ENCODE peak calls at places on chromosomes 3 and 15, in five cellular contexts. One of them, this sample, is unnamed.

GRCh38 chr3:179266701-179267211 is 15.8 kb upstream of the KCNMB3 start:
- DNase-seq in AG04450: no peak
- DNase-seq in neural progenitor cell: no peak
- DNase-seq in stomach: no peak
- DNase-seq in brain microvascular endothelial cell: no peak
- DNase-seq in this sample: no peak

GRCh38 chr15:73804421-73804820 is 51.3 kb upstream of the INSYN1 start:
- DNase-seq in AG04450: no peak
- DNase-seq in neural progenitor cell: peak
- DNase-seq in stomach: no peak
- DNase-seq in brain microvascular endothelial cell: no peak
- DNase-seq in this sample: no peak

GRCh38 chr3:31790516-31791148 is 190.4 kb downstream of the OSBPL10 start:
- DNase-seq in stomach: no peak
- DNase-seq in AG04450: no peak
- DNase-seq in neural progenitor cell: no peak
- DNase-seq in brain microvascular endothelial cell: no peak
- DNase-seq in this sample: no peak

GRCh38 chr15:39282663-39283208 is 298.1 kb upstream of the THBS1 start:
- DNase-seq in stomach: no peak
- DNase-seq in neural progenitor cell: no peak
- DNase-seq in AG04450: no peak
- DNase-seq in brain microvascular endothelial cell: no peak
- DNase-seq in this sample: no peak

GRCh38 chr3:131903988-131904415 is 130.8 kb downstream of the CPNE4 start:
- DNase-seq in stomach: no peak
- DNase-seq in brain microvascular endothelial cell: peak
- DNase-seq in AG04450: peak
- DNase-seq in neural progenitor cell: no peak
- DNase-seq in this sample: no peak

GRCh38 chr3:12451960-12452359 is 32.3 kb upstream of the TSEN2 start:
- DNase-seq in neural progenitor cell: no peak
- DNase-seq in AG04450: no peak
- DNase-seq in stomach: no peak
- DNase-seq in brain microvascular endothelial cell: no peak
- DNase-seq in this sample: no peak

GRCh38 chr3:81072591-81072990 is 688.9 kb downstream of the GBE1 start:
- DNase-seq in neural progenitor cell: no peak
- DNase-seq in AG04450: no peak
- DNase-seq in stomach: no peak
- DNase-seq in brain microvascular endothelial cell: no peak
- DNase-seq in this sample: no peak

GRCh38 chr3:33791477-33792166 is 6.8 kb upstream of the PDCD6IP start:
- DNase-seq in stomach: no peak
- DNase-seq in neural progenitor cell: no peak
- DNase-seq in AG04450: no peak
- DNase-seq in brain microvascular endothelial cell: peak
- DNase-seq in this sample: no peak

GRCh38 chr15:38885001-38885400 is 320.4 kb upstream of the RASGRP1 start:
- DNase-seq in AG04450: no peak
- DNase-seq in stomach: no peak
- DNase-seq in brain microvascular endothelial cell: peak
- DNase-seq in neural progenitor cell: no peak
- DNase-seq in this sample: no peak

GRCh38 chr15:90106522-90107117 is 4.4 kb upstream of the IDH2 start:
- DNase-seq in stomach: no peak
- DNase-seq in AG04450: no peak
- DNase-seq in neural progenitor cell: no peak
- DNase-seq in brain microvascular endothelial cell: peak
- DNase-seq in this sample: no peak

GRCh38 chr15:85800460-85801123 is 5.9 kb upstream of the KLHL25 start:
- DNase-seq in brain microvascular endothelial cell: peak
- DNase-seq in stomach: peak
- DNase-seq in AG04450: no peak
- DNase-seq in neural progenitor cell: no peak
- DNase-seq in this sample: peak

GRCh38 chr3:175163686-175164085 is 304.6 kb downstream of the NAALADL2 start:
- DNase-seq in stomach: no peak
- DNase-seq in brain microvascular endothelial cell: no peak
- DNase-seq in AG04450: no peak
- DNase-seq in neural progenitor cell: no peak
- DNase-seq in this sample: no peak

GRCh38 chr15:100959066-100960050 is 40.2 kb downstream of the LRRK1 start:
- DNase-seq in stomach: no peak
- DNase-seq in neural progenitor cell: no peak
- DNase-seq in brain microvascular endothelial cell: no peak
- DNase-seq in AG04450: no peak
- DNase-seq in this sample: peak

GRCh38 chr15:90903733-90904536 is 833 bp downstream of the MAN2A2 start:
- DNase-seq in neural progenitor cell: peak
- DNase-seq in AG04450: no peak
- DNase-seq in brain microvascular endothelial cell: no peak
- DNase-seq in stomach: peak
- DNase-seq in this sample: no peak

GRCh38 chr3:190019020-190019419 is 101.7 kb downstream of the P3H2 start:
- DNase-seq in stomach: no peak
- DNase-seq in brain microvascular endothelial cell: no peak
- DNase-seq in neural progenitor cell: no peak
- DNase-seq in AG04450: no peak
- DNase-seq in this sample: no peak

GRCh38 chr3:106130384-106131084 is 261.7 kb upstream of the CBLB start:
- DNase-seq in stomach: no peak
- DNase-seq in AG04450: peak
- DNase-seq in neural progenitor cell: no peak
- DNase-seq in brain microvascular endothelial cell: peak
- DNase-seq in this sample: no peak
- H3K4me3 ChIP-seq in stomach: no peak
- H3K4me3 ChIP-seq in AG04450: peak
- H3K4me3 ChIP-seq in neural progenitor cell: no peak
- H3K4me3 ChIP-seq in brain microvascular endothelial cell: no peak
- H3K4me3 ChIP-seq in this sample: no peak

GRCh38 chr15:32838338-32838737 is 120.5 kb downstream of the GREM1 start:
- DNase-seq in neural progenitor cell: no peak
- DNase-seq in AG04450: no peak
- DNase-seq in stomach: no peak
- DNase-seq in brain microvascular endothelial cell: no peak
- DNase-seq in this sample: no peak
- H3K27ac ChIP-seq in neural progenitor cell: no peak
- H3K27ac ChIP-seq in AG04450: peak
- H3K27ac ChIP-seq in stomach: peak
- H3K27ac ChIP-seq in brain microvascular endothelial cell: peak
- H3K27ac ChIP-seq in this sample: no peak

GRCh38 chr3:120678331-120678845 is 3.7 kb downstream of the HGD start:
- DNase-seq in AG04450: peak
- DNase-seq in stomach: peak
- DNase-seq in brain microvascular endothelial cell: peak
- DNase-seq in neural progenitor cell: peak
- DNase-seq in this sample: no peak
- H3K4me3 ChIP-seq in AG04450: no peak
- H3K4me3 ChIP-seq in stomach: peak
- H3K4me3 ChIP-seq in brain microvascular endothelial cell: no peak
- H3K4me3 ChIP-seq in neural progenitor cell: no peak
- H3K4me3 ChIP-seq in this sample: no peak

GRCh38 chr3:146165370-146165769 is 4.4 kb upstream of the PLOD2 start:
- DNase-seq in neural progenitor cell: no peak
- DNase-seq in brain microvascular endothelial cell: peak
- DNase-seq in AG04450: no peak
- DNase-seq in stomach: no peak
- DNase-seq in this sample: no peak

GRCh38 chr3:146165844-146166243 is 4.9 kb upstream of the PLOD2 start:
- DNase-seq in brain microvascular endothelial cell: no peak
- DNase-seq in stomach: no peak
- DNase-seq in AG04450: no peak
- DNase-seq in neural progenitor cell: no peak
- DNase-seq in this sample: no peak

GRCh38 chr3:146164071-146164470 is 3.1 kb upstream of the PLOD2 start:
- DNase-seq in stomach: no peak
- DNase-seq in AG04450: no peak
- DNase-seq in brain microvascular endothelial cell: no peak
- DNase-seq in neural progenitor cell: no peak
- DNase-seq in this sample: no peak

GRCh38 chr3:146164506-146164905 is 3.5 kb upstream of the PLOD2 start:
- DNase-seq in AG04450: no peak
- DNase-seq in neural progenitor cell: no peak
- DNase-seq in stomach: no peak
- DNase-seq in brain microvascular endothelial cell: no peak
- DNase-seq in this sample: no peak

DNA sequence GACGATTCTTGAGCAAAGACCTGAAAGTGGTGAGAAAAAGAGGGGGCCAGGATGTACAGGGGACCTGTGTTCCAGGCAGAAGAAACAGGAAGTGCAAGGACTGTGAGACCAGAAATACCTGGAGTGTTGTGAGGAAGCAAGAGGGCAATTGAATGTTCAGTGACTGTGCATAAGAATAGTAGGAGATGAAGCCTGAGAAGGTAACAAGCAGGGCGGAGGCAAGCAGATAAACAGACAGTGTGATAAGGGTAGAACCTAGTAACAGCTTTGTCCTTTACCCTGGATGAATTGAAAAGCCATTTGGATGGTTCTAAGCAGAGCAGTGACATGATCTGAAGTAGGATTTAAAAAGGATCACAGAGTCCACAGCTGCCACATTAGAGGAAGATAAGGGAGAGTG is 4.0 kb upstream of the PLOD2 start:
- DNase-seq in brain microvascular endothelial cell: no peak
- DNase-seq in stomach: no peak
- DNase-seq in neural progenitor cell: no peak
- DNase-seq in AG04450: no peak
- DNase-seq in this sample: no peak
- H3K27ac ChIP-seq in brain microvascular endothelial cell: peak
- H3K27ac ChIP-seq in stomach: peak
- H3K27ac ChIP-seq in neural progenitor cell: no peak
- H3K27ac ChIP-seq in AG04450: peak
- H3K27ac ChIP-seq in this sample: peak

GRCh38 chr15:88375234-88375926 is 91.8 kb downstream of the MRPL46 start:
- DNase-seq in stomach: no peak
- DNase-seq in AG04450: peak
- DNase-seq in brain microvascular endothelial cell: peak
- DNase-seq in neural progenitor cell: peak
- DNase-seq in this sample: no peak
- H3K4me3 ChIP-seq in stomach: no peak
- H3K4me3 ChIP-seq in AG04450: no peak
- H3K4me3 ChIP-seq in brain microvascular endothelial cell: no peak
- H3K4me3 ChIP-seq in neural progenitor cell: no peak
- H3K4me3 ChIP-seq in this sample: no peak

DNA sequence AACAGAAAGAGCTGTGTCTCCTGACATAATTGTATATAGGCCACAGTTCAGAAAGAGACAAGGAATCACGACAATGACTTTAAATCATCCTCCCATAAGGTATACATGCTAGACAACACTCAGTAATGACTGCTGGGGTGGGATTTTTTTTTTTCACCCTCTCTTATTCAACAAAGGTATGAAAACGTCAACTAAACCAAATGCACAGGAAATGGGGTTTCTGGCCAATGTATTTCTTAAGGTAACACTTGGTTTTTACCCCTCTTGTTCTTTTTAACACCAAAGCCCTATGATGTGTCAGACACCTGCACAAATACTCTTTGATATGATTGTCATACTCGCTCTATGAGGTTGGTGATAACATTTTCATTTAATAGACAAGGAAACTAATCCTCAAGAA is 78.3 kb downstream of the MCF2L2 start:
- DNase-seq in brain microvascular endothelial cell: no peak
- DNase-seq in AG04450: no peak
- DNase-seq in neural progenitor cell: no peak
- DNase-seq in stomach: no peak
- DNase-seq in this sample: no peak
- H3K27ac ChIP-seq in brain microvascular endothelial cell: no peak
- H3K27ac ChIP-seq in AG04450: no peak
- H3K27ac ChIP-seq in neural progenitor cell: no peak
- H3K27ac ChIP-seq in stomach: peak
- H3K27ac ChIP-seq in this sample: no peak

GRCh38 chr3:170357920-170358854 is 672 bp downstream of the SKIL start:
- DNase-seq in stomach: peak
- DNase-seq in AG04450: no peak
- DNase-seq in neural progenitor cell: peak
- DNase-seq in brain microvascular endothelial cell: peak
- DNase-seq in this sample: no peak

GRCh38 chr3:170360916-170361315 is 3.4 kb downstream of the SKIL start:
- DNase-seq in neural progenitor cell: no peak
- DNase-seq in brain microvascular endothelial cell: no peak
- DNase-seq in AG04450: no peak
- DNase-seq in stomach: no peak
- DNase-seq in this sample: no peak

GRCh38 chr3:170361711-170362110 is 4.2 kb downstream of the SKIL start:
- DNase-seq in neural progenitor cell: no peak
- DNase-seq in brain microvascular endothelial cell: no peak
- DNase-seq in AG04450: no peak
- DNase-seq in stomach: no peak
- DNase-seq in this sample: no peak

GRCh38 chr3:170359178-170359704 is 1.7 kb downstream of the SKIL start:
- DNase-seq in brain microvascular endothelial cell: no peak
- DNase-seq in neural progenitor cell: no peak
- DNase-seq in AG04450: no peak
- DNase-seq in stomach: no peak
- DNase-seq in this sample: no peak

GRCh38 chr3:170360476-170360875 is 3.0 kb downstream of the SKIL start:
- DNase-seq in brain microvascular endothelial cell: no peak
- DNase-seq in stomach: no peak
- DNase-seq in neural progenitor cell: no peak
- DNase-seq in AG04450: no peak
- DNase-seq in this sample: no peak
- H3K4me3 ChIP-seq in brain microvascular endothelial cell: peak
- H3K4me3 ChIP-seq in stomach: peak
- H3K4me3 ChIP-seq in neural progenitor cell: no peak
- H3K4me3 ChIP-seq in AG04450: peak
- H3K4me3 ChIP-seq in this sample: no peak

DNA sequence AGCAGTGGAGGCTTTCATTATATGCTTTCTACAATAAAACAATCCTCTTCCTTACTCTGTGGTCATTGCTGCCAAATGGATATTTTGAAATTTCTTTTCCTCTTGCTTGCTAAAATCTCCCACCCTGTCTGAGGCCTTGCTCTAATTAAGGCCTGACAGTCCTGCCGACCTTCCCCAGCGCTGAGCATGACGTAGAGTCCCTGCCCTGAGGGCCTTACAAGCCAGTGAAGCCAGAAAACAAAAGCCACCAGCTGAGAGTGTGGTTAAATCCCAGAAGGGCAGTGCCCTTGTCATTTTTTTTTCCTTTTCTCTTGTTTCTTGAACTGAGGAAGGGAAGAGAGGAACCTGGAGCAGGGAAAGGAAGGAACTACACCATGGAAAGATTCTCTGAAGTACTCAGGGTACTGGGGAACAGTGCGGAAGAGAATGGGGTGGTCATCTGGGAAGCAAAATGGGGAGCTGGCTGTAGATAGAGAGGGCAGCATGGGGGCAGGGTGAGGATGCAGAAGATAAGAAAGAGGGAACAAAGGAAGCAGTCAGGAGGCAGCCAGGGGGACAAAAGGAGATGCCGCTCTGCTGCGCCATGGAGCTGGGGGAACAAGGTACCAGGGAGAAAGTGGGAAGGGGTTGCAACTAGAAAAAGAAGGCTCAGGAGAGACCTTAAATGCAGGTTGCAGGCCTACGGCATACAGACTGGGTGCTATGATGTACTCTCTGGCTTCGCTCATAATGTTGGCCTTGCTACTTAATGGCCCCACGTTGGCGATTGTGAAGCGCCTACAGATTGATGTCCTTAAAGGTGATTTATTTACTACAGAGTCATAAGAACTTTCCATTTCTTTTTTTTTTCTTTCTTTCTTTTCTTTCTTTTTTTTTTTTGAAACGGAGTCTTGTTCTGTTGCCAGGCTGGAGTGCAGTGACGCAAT is 25.1 kb downstream of the ZBTB38 start:
- DNase-seq in brain microvascular endothelial cell: no peak
- DNase-seq in neural progenitor cell: peak
- DNase-seq in stomach: no peak
- DNase-seq in AG04450: no peak
- DNase-seq in this sample: no peak
- H3K27ac ChIP-seq in brain microvascular endothelial cell: no peak
- H3K27ac ChIP-seq in neural progenitor cell: peak
- H3K27ac ChIP-seq in stomach: peak
- H3K27ac ChIP-seq in AG04450: no peak
- H3K27ac ChIP-seq in this sample: peak

This sample was measured in Panc1.